ENCODE peak calls at places on chromosomes 2 and 18, in five cellular contexts. One of them, this sample, is unnamed. For H3K36me3 and H3K27me3, the result is how much of the 10 kb centered on the place peaks cover.

GRCh38 chr2:129231924-129232323 is 747.5 kb upstream of the RAB6C start:
- DNase-seq in body of pancreas: no peak
- DNase-seq in right lobe of liver: no peak
- DNase-seq in mammary epithelial cell: no peak
- DNase-seq in prostate gland: no peak
- DNase-seq in this sample: no peak

GRCh38 chr2:108067820-108068405 is 81.6 kb downstream of the SLC5A7 start:
- DNase-seq in prostate gland: no peak
- DNase-seq in body of pancreas: no peak
- DNase-seq in mammary epithelial cell: no peak
- DNase-seq in right lobe of liver: no peak
- DNase-seq in this sample: no peak

GRCh38 chr18:45012286-45012685 is 331.6 kb downstream of the SETBP1 start:
- DNase-seq in mammary epithelial cell: peak
- DNase-seq in prostate gland: no peak
- DNase-seq in body of pancreas: no peak
- DNase-seq in right lobe of liver: no peak
- DNase-seq in this sample: no peak

GRCh38 chr2:129479892-129480291 is 499.6 kb upstream of the RAB6C start:
- DNase-seq in body of pancreas: no peak
- DNase-seq in right lobe of liver: no peak
- DNase-seq in mammary epithelial cell: no peak
- DNase-seq in prostate gland: no peak
- DNase-seq in this sample: no peak

GRCh38 chr2:202339052-202339870 is 36.9 kb upstream of the BMPR2 start:
- DNase-seq in prostate gland: no peak
- DNase-seq in mammary epithelial cell: peak
- DNase-seq in body of pancreas: no peak
- DNase-seq in right lobe of liver: no peak
- DNase-seq in this sample: peak

GRCh38 chr18:5600376-5601071 is 56.7 kb upstream of the EPB41L3 start:
- DNase-seq in body of pancreas: no peak
- DNase-seq in mammary epithelial cell: no peak
- DNase-seq in right lobe of liver: no peak
- DNase-seq in prostate gland: no peak
- DNase-seq in this sample: no peak

GRCh38 chr2:71348302-71348701 is 16.7 kb downstream of the ZNF638 start:
- DNase-seq in body of pancreas: no peak
- DNase-seq in prostate gland: no peak
- DNase-seq in right lobe of liver: no peak
- DNase-seq in mammary epithelial cell: peak
- DNase-seq in this sample: no peak

GRCh38 chr2:29070542-29070941 is 3.8 kb downstream of the PCARE start:
- DNase-seq in prostate gland: no peak
- DNase-seq in mammary epithelial cell: no peak
- DNase-seq in body of pancreas: no peak
- DNase-seq in right lobe of liver: no peak
- DNase-seq in this sample: no peak

GRCh38 chr2:127591221-127591923 is 54.6 kb upstream of the GPR17 start:
- DNase-seq in right lobe of liver: peak
- DNase-seq in prostate gland: peak
- DNase-seq in body of pancreas: peak
- DNase-seq in mammary epithelial cell: peak
- DNase-seq in this sample: peak

GRCh38 chr2:233600361-233600760 is 17.1 kb upstream of the UGT1A8 start:
- DNase-seq in prostate gland: no peak
- DNase-seq in right lobe of liver: no peak
- DNase-seq in body of pancreas: no peak
- DNase-seq in mammary epithelial cell: no peak
- DNase-seq in this sample: no peak

GRCh38 chr2:40218679-40219078 is 233.2 kb downstream of the SLC8A1 start:
- DNase-seq in prostate gland: no peak
- DNase-seq in right lobe of liver: peak
- DNase-seq in mammary epithelial cell: peak
- DNase-seq in body of pancreas: peak
- DNase-seq in this sample: peak

GRCh38 chr18:37565138-37565984 is at the start of gene CELF4:
- DNase-seq in body of pancreas: peak
- DNase-seq in mammary epithelial cell: peak
- DNase-seq in prostate gland: no peak
- DNase-seq in right lobe of liver: no peak
- DNase-seq in this sample: peak

GRCh38 chr2:101374821-101375561 is 12.3 kb downstream of the CREG2 start:
- DNase-seq in right lobe of liver: no peak
- DNase-seq in mammary epithelial cell: no peak
- DNase-seq in prostate gland: no peak
- DNase-seq in body of pancreas: no peak
- DNase-seq in this sample: no peak

GRCh38 chr2:127721311-127721977 is 20.1 kb downstream of the SFT2D3 start:
- DNase-seq in prostate gland: no peak
- DNase-seq in right lobe of liver: no peak
- DNase-seq in mammary epithelial cell: peak
- DNase-seq in body of pancreas: no peak
- DNase-seq in this sample: no peak

GRCh38 chr2:239194731-239195317 is 206.0 kb downstream of the HDAC4 start:
- DNase-seq in body of pancreas: peak
- DNase-seq in mammary epithelial cell: no peak
- DNase-seq in prostate gland: no peak
- DNase-seq in right lobe of liver: peak
- DNase-seq in this sample: no peak

GRCh38 chr2:29627366-29627765 is 294.0 kb downstream of the ALK start:
- DNase-seq in right lobe of liver: no peak
- DNase-seq in mammary epithelial cell: no peak
- DNase-seq in body of pancreas: no peak
- DNase-seq in prostate gland: no peak
- DNase-seq in this sample: peak

GRCh38 chr18:57930476-57930875 is 113.5 kb upstream of the NEDD4L start:
- DNase-seq in mammary epithelial cell: no peak
- DNase-seq in right lobe of liver: no peak
- DNase-seq in prostate gland: no peak
- DNase-seq in body of pancreas: no peak
- DNase-seq in this sample: no peak

GRCh38 chr18:57928466-57928865 is 115.6 kb upstream of the NEDD4L start:
- DNase-seq in right lobe of liver: no peak
- DNase-seq in prostate gland: no peak
- DNase-seq in mammary epithelial cell: no peak
- DNase-seq in body of pancreas: no peak
- DNase-seq in this sample: no peak

GRCh38 chr18:57927511-57927910 is 116.5 kb upstream of the NEDD4L start:
- DNase-seq in prostate gland: no peak
- DNase-seq in mammary epithelial cell: no peak
- DNase-seq in right lobe of liver: no peak
- DNase-seq in body of pancreas: no peak
- DNase-seq in this sample: no peak

GRCh38 chr18:57929922-57930321 is 114.1 kb upstream of the NEDD4L start:
- DNase-seq in right lobe of liver: no peak
- DNase-seq in mammary epithelial cell: no peak
- DNase-seq in prostate gland: no peak
- DNase-seq in body of pancreas: no peak
- DNase-seq in this sample: no peak

DNA sequence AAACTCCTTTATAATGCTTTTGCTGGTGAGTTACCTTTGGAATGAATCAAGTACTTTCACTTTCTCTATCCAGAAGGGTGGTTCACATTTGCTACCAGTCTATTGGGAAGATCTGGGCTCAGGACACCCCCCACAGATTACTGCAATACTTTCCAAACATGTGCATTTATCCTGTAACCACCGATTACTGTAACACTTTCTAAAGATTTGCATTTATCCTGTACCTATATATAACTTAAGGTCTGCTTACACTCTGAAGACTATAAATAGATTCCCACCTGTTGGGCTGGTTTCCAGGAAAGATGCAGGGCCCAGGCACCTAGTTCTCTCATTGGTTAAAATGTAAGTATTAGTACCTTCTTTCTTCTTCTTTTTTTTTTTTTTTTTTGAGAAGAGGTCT is 113.0 kb upstream of the NEDD4L start:
- DNase-seq in right lobe of liver: no peak
- DNase-seq in body of pancreas: no peak
- DNase-seq in prostate gland: no peak
- DNase-seq in mammary epithelial cell: no peak
- DNase-seq in this sample: no peak
- H3K4me3 ChIP-seq in right lobe of liver: no peak
- H3K4me3 ChIP-seq in body of pancreas: no peak
- H3K4me3 ChIP-seq in prostate gland: no peak
- H3K4me3 ChIP-seq in mammary epithelial cell: no peak
- H3K4me3 ChIP-seq in this sample: no peak

GRCh38 chr18:42045346-42045745 is 90.3 kb downstream of the PIK3C3 start:
- DNase-seq in right lobe of liver: no peak
- DNase-seq in prostate gland: no peak
- DNase-seq in mammary epithelial cell: no peak
- DNase-seq in body of pancreas: no peak
- DNase-seq in this sample: peak
- H3K36me3 ChIP-seq in right lobe of liver: under half
- H3K36me3 ChIP-seq in prostate gland: under half
- H3K36me3 ChIP-seq in mammary epithelial cell: under half
- H3K36me3 ChIP-seq in body of pancreas: under half
- H3K36me3 ChIP-seq in this sample: under half

GRCh38 chr2:218975060-218975777 is 9.8 kb downstream of the FEV start:
- DNase-seq in mammary epithelial cell: no peak
- DNase-seq in right lobe of liver: no peak
- DNase-seq in body of pancreas: no peak
- DNase-seq in prostate gland: no peak
- DNase-seq in this sample: no peak
- H3K27me3 ChIP-seq in mammary epithelial cell: under half
- H3K27me3 ChIP-seq in right lobe of liver: under half
- H3K27me3 ChIP-seq in body of pancreas: under half
- H3K27me3 ChIP-seq in prostate gland: under half
- H3K27me3 ChIP-seq in this sample: under half

DNA sequence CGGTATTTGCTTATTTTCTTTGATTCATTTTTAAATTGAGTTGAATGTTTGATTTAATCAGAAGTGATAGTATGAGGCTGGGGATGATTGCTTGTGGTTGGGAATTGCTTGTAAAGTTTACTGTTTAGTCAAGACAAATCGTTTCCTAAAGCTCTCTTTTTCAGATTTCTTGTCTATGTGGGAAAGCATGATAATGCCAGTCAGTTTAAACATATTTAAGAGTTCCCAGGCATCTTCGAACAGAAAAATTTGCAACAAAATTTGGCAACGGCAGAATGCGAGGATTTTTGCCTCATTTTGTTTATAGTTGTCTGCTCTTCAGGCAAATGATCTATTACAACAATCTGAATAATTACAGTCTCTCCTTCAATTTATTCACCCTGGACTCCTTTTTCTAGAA is 22.5 kb downstream of the EPAS1 start:
- DNase-seq in body of pancreas: no peak
- DNase-seq in mammary epithelial cell: no peak
- DNase-seq in right lobe of liver: no peak
- DNase-seq in prostate gland: no peak
- DNase-seq in this sample: no peak
- H3K4me3 ChIP-seq in body of pancreas: no peak
- H3K4me3 ChIP-seq in mammary epithelial cell: no peak
- H3K4me3 ChIP-seq in right lobe of liver: no peak
- H3K4me3 ChIP-seq in prostate gland: no peak
- H3K4me3 ChIP-seq in this sample: no peak

GRCh38 chr2:36578343-36579296 is 19.3 kb downstream of the FEZ2 start:
- DNase-seq in right lobe of liver: no peak
- DNase-seq in prostate gland: peak
- DNase-seq in mammary epithelial cell: peak
- DNase-seq in body of pancreas: peak
- DNase-seq in this sample: no peak
- H3K36me3 ChIP-seq in right lobe of liver: under half
- H3K36me3 ChIP-seq in prostate gland: under half
- H3K36me3 ChIP-seq in mammary epithelial cell: under half
- H3K36me3 ChIP-seq in body of pancreas: under half
- H3K36me3 ChIP-seq in this sample: half or more

GRCh38 chr2:86082768-86083167 is 22.9 kb downstream of the POLR1A start:
- DNase-seq in prostate gland: no peak
- DNase-seq in mammary epithelial cell: no peak
- DNase-seq in right lobe of liver: no peak
- DNase-seq in body of pancreas: no peak
- DNase-seq in this sample: no peak
- H3K27me3 ChIP-seq in prostate gland: under half
- H3K27me3 ChIP-seq in mammary epithelial cell: under half
- H3K27me3 ChIP-seq in right lobe of liver: under half
- H3K27me3 ChIP-seq in body of pancreas: under half
- H3K27me3 ChIP-seq in this sample: under half

GRCh38 chr2:238106339-238106697 is 6.2 kb downstream of the ESPNL start:
- DNase-seq in mammary epithelial cell: no peak
- DNase-seq in right lobe of liver: peak
- DNase-seq in prostate gland: no peak
- DNase-seq in body of pancreas: no peak
- DNase-seq in this sample: no peak

GRCh38 chr2:238108423-238109201 is 8.5 kb downstream of the ESPNL start:
- DNase-seq in prostate gland: no peak
- DNase-seq in body of pancreas: no peak
- DNase-seq in mammary epithelial cell: no peak
- DNase-seq in right lobe of liver: peak
- DNase-seq in this sample: no peak

GRCh38 chr2:238107525-238108422 is 7.6 kb downstream of the ESPNL start:
- DNase-seq in right lobe of liver: peak
- DNase-seq in mammary epithelial cell: no peak
- DNase-seq in prostate gland: no peak
- DNase-seq in body of pancreas: no peak
- DNase-seq in this sample: no peak

GRCh38 chr2:238105506-238106338 is 5.6 kb downstream of the ESPNL start:
- DNase-seq in body of pancreas: no peak
- DNase-seq in mammary epithelial cell: no peak
- DNase-seq in right lobe of liver: no peak
- DNase-seq in prostate gland: no peak
- DNase-seq in this sample: no peak

GRCh38 chr2:238106698-238107524 is 6.8 kb downstream of the ESPNL start:
- DNase-seq in right lobe of liver: peak
- DNase-seq in body of pancreas: peak
- DNase-seq in prostate gland: no peak
- DNase-seq in mammary epithelial cell: no peak
- DNase-seq in this sample: no peak
- H3K4me3 ChIP-seq in right lobe of liver: no peak
- H3K4me3 ChIP-seq in body of pancreas: no peak
- H3K4me3 ChIP-seq in prostate gland: no peak
- H3K4me3 ChIP-seq in mammary epithelial cell: no peak
- H3K4me3 ChIP-seq in this sample: no peak

GRCh38 chr2:54646170-54646927 is 77.1 kb upstream of the EML6 start:
- DNase-seq in body of pancreas: no peak
- DNase-seq in right lobe of liver: no peak
- DNase-seq in prostate gland: no peak
- DNase-seq in mammary epithelial cell: no peak
- DNase-seq in this sample: no peak
- H3K36me3 ChIP-seq in body of pancreas: under half
- H3K36me3 ChIP-seq in right lobe of liver: half or more
- H3K36me3 ChIP-seq in prostate gland: under half
- H3K36me3 ChIP-seq in mammary epithelial cell: half or more
- H3K36me3 ChIP-seq in this sample: half or more

DNA sequence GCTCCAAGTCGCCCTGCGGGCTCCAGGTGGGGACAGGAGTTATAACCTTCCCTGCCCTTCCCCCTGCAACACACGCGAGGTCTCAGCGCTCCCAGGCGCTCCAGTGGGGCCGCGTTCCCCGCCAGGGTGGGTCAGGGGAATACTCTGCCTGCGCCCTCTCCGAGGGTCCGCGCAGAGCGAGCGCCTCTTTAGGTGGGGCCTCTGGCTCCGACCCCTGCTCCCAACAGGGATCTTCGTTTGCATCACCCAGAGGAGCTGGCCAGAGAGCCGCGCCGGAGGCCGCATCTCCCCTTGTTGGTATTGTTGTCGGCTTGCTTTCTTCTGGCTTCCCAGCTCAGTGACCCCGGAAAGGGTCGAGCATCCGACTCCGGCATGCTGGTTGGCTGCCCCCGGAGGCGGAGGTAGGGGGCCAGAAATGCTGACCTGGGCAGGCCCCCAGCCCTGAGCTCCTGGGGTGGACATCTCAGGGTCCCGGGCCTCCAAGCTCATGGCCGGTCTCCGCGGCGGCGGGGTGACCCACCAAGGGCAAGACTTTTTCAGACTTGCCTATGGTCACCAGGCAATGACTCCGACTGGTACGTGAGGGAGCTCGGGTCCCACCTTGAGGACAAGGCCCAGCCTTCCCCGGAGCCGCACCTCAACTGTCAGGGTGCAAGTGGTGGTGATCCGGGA is 11.2 kb upstream of the EN1 start:
- DNase-seq in prostate gland: no peak
- DNase-seq in right lobe of liver: no peak
- DNase-seq in body of pancreas: no peak
- DNase-seq in mammary epithelial cell: no peak
- DNase-seq in this sample: no peak
- H3K27me3 ChIP-seq in prostate gland: half or more
- H3K27me3 ChIP-seq in right lobe of liver: under half
- H3K27me3 ChIP-seq in body of pancreas: half or more
- H3K27me3 ChIP-seq in mammary epithelial cell: half or more
- H3K27me3 ChIP-seq in this sample: under half

This sample was measured in MG63.